ENCODE peak calls at places on chromosomes 2 and 18, in five cellular contexts. Y is colonic mucosa, D is fibroblast of the aortic adventitia, C is AG09309, J is keratinocyte. V is an unnamed sample.

GRCh38 chr2:167509585-167509984 is 621.3 kb downstream of the XIRP2 start:
- DNase-seq in Y (no peak), D (peak), C (no peak), J (no peak), V (peak)

GRCh38 chr2:46364797-46365457 is 67.7 kb downstream of the EPAS1 start:
- DNase-seq in Y (peak), D (peak), C (peak), J (peak), V (no peak)

GRCh38 chr2:207483066-207483465 is 46.7 kb upstream of the CREB1 start:
- DNase-seq in Y (no peak), D (no peak), C (no peak), J (no peak), V (no peak)

GRCh38 chr2:240840435-240841060 is 20.5 kb upstream of the KIF1A start:
- DNase-seq in Y (peak), D (peak), C (no peak), J (no peak), V (no peak)

GRCh38 chr2:224882291-224883171 is 159.7 kb downstream of the DOCK10 start:
- DNase-seq in Y (no peak), D (peak), C (peak), J (no peak), V (peak)

GRCh38 chr18:77108821-77109692 is 23.5 kb downstream of the MBP start:
- DNase-seq in Y (no peak), D (no peak), C (no peak), J (no peak), V (no peak)

GRCh38 chr2:120775261-120775660 is 39.6 kb downstream of the GLI2 start:
- DNase-seq in Y (no peak), D (no peak), C (no peak), J (no peak), V (no peak)

GRCh38 chr2:40434638-40435296 is 17.1 kb downstream of the SLC8A1 start:
- DNase-seq in Y (no peak), D (peak), C (peak), J (peak), V (peak)

GRCh38 chr2:120682654-120683053 is 53.0 kb upstream of the GLI2 start:
- DNase-seq in Y (no peak), D (no peak), C (no peak), J (no peak), V (no peak)

GRCh38 chr2:170815746-170816498 is 765 bp upstream of the GAD1 start:
- DNase-seq in Y (peak), D (peak), C (no peak), J (no peak), V (no peak)

GRCh38 chr18:39173022-39173421 is 1607.4 kb upstream of the CELF4 start:
- DNase-seq in Y (no peak), D (no peak), C (no peak), J (peak), V (no peak)

GRCh38 chr2:120684691-120685402 is 50.8 kb upstream of the GLI2 start:
- DNase-seq in Y (no peak), D (peak), C (peak), J (no peak), V (no peak)

GRCh38 chr2:26273501-26273900 is 28.8 kb downstream of the HADHB start:
- DNase-seq in Y (no peak), D (peak), C (no peak), J (no peak), V (no peak)

GRCh38 chr2:113705982-113706523 is 50.4 kb downstream of the SLC35F5 start:
- DNase-seq in Y (no peak), D (no peak), C (no peak), J (no peak), V (no peak)

GRCh38 chr2:113699048-113699447 is 57.4 kb downstream of the SLC35F5 start:
- DNase-seq in Y (no peak), D (no peak), C (no peak), J (no peak), V (no peak)

GRCh38 chr2:113697516-113697915 is 58.9 kb downstream of the SLC35F5 start:
- DNase-seq in Y (no peak), D (no peak), C (no peak), J (no peak), V (no peak)

GRCh38 chr2:113703404-113704299 is 52.8 kb downstream of the SLC35F5 start:
- DNase-seq in Y (peak), D (no peak), C (no peak), J (no peak), V (no peak)

DNA sequence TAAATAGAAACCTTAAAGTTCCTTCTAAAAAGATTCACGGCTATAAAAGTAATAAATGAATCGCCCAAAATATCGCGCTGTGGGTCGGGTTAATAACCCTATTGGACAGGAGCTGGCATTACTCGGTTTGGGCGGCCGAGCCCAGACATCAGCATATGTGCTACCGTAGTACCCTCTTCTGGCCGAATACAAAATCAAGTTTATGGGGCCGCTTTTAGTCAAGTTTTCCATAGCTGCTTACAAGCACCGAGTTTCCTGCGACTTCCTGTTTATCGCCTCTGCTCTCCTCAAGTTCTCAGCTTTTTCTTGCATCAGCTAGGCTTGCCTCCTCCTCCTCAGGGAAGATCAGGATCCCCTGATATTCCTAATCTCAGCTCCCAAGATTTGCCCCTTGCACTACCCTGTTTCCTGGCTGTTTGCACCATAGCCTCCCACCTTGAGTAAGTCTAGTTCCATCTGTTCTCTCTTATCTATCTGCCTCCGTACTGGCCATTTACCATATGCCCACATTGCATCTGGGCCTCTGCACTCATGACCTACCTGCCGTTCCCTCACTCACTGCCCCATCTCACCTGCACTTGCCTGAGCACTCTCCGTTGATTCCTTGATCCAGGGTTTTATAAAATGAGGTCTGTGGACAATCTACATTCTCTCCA is 56.1 kb downstream of the SLC35F5 start:
- DNase-seq in Y (no peak), D (no peak), C (no peak), J (no peak), V (no peak)
- TF ChIP-seq CTCF in Y (peak), D (no peak), C (peak), J (no peak), V (no peak)

GRCh38 chr2:190530211-190530639 is 4.3 kb downstream of the NEMP2 start:
- DNase-seq in Y (no peak), D (peak), C (peak), J (no peak), V (no peak)

GRCh38 chr2:190534310-190535118 is at the start of gene NEMP2:
- DNase-seq in Y (peak), D (peak), C (no peak), J (no peak), V (no peak)

GRCh38 chr2:190533175-190533967 is 1.2 kb downstream of the NEMP2 start:
- DNase-seq in Y (no peak), D (no peak), C (no peak), J (no peak), V (no peak)

GRCh38 chr2:190533968-190534309 is 583 bp downstream of the NEMP2 start:
- DNase-seq in Y (peak), D (peak), C (no peak), J (no peak), V (no peak)

DNA sequence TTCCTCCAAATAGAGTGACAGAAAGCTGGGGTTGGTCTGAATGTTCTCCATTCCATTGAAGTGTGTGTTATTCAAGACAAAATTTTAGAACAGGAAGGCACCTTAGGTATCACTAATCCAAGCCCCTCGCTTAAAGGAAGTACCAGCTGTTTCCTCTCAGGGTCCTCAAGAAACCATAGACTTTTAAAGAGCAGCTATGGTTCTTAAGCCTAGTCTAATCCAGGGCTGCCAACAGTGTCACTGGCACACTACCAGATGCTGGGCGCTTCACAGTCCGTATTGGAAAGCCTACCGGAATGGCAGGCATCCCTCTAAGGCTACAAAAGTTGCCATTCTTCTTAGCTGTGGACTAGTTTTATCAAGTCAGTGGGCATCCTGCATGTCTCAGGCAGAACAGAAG is 1.9 kb downstream of the NEMP2 start:
- DNase-seq in Y (no peak), D (no peak), C (no peak), J (no peak), V (no peak)
- H3K4me3 ChIP-seq in Y (no peak), D (no peak), C (no peak), J (no peak), V (no peak)

DNA sequence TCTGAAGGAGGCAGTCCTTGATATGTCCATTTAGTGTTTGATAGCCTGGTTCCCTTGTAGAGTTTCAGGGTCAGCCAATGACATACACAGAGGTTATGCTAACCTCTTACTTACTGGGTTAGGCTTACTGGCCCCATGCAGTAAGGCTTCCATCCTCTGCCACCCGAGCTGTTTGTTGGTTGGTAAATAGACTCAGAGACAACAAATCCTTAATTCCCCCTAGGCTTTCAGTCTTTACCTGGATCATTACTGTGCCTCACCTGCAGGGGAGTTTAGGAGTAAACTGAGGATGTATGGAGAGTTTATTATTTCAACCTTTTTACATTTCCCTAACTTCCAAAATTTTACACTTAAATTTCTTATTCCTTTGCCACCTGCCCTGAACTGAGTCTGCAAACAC is 452.7 kb upstream of the HNMT start:
- DNase-seq in Y (no peak), D (no peak), C (no peak), J (no peak), V (no peak)
- TF ChIP-seq CTCF in Y (no peak), D (no peak), C (no peak), J (no peak), V (no peak)

GRCh38 chr2:20439193-20439475 is 7.7 kb upstream of the RHOB start:
- DNase-seq in Y (peak), D (peak), C (no peak), J (no peak), V (no peak)
- H3K4me3 ChIP-seq in Y (no peak), D (no peak), C (no peak), J (no peak), V (no peak)

GRCh38 chr2:217878865-217879595 is 123.8 kb downstream of the TNS1 start:
- DNase-seq in Y (no peak), D (no peak), C (no peak), J (no peak), V (no peak)
- TF ChIP-seq CTCF in Y (no peak), D (no peak), C (no peak), J (no peak), V (peak)

GRCh38 chr2:129548880-129549279 is 430.6 kb upstream of the RAB6C start:
- DNase-seq in Y (no peak), D (no peak), C (no peak), J (no peak), V (no peak)
- H3K4me3 ChIP-seq in Y (no peak), D (no peak), C (no peak), J (no peak), V (no peak)

DNA sequence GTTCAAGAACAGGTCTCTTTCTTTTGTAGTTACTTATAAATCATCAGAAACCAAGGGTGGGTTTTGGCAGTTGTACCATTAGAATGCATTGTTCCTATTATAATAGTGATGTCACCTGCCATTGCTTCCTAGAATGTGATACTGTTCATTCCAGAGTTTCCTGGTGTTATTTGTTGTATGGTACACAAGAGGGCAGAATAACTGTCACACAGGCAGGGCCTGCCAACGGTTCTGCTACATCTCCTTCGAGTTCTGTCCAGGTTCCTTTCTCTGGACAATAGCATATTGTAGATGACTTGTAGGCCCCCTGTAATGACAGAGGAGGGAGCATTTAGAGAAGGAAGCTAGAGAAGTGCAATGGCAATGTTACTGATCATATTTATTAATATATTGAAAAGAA is 98.3 kb downstream of the KLHL14 start:
- DNase-seq in Y (no peak), D (no peak), C (no peak), J (no peak), V (no peak)
- TF ChIP-seq CTCF in Y (no peak), D (no peak), C (no peak), J (peak), V (peak)

DNA sequence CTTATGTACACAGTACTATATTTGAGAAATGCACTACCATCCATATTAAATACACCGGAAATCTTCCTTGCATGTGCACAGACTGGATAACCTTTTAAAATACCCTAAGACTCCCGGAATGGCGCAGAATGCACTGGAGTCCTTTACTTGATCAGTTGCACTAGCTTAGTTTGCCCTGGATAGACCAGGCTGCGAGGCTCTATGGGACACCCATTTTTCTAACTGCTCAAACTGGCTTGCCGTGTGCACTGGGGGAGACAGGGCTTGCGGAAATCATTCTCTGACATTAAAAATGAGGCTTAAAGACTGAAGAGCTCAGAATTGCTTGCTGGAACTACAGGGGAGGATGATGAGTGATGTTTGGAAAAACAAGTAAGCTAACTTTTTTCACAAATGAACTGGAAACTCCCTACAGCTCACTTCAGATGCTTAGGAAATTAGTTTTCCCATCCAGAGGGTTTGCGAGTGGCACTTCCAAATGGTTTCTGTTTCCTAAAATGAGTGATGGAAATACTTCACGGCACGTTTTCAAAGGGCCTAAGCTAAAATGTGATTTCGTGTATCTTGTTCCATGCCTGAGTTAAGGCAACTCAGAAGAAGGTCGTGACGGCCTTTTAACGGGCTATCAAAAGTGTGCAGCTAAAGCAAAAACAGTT is 2.7 kb downstream of the NCK2 start:
- DNase-seq in Y (no peak), D (no peak), C (no peak), J (no peak), V (no peak)
- H3K4me3 ChIP-seq in Y (no peak), D (no peak), C (no peak), J (no peak), V (no peak)

V was measured in retinal pigment epithelial cell.